ENCODE peak calls at places on chromosomes 7 and 10, in five cellular contexts. M is stomach, D is dorsolateral prefrontal cortex, T is brain microvascular endothelial cell, R is neuronal stem cell. K is an unnamed sample.

GRCh38 chr10:97612386-97612785 is 20.9 kb downstream of the MORN4 start:
- DNase-seq in M (no peak), D (no peak), T (peak), R (no peak), K (no peak)

GRCh38 chr10:79434223-79434687 is 11.2 kb downstream of the ZCCHC24 start:
- DNase-seq in M (no peak), D (no peak), T (peak), R (no peak), K (no peak)

GRCh38 chr7:38795596-38795995 is 113.4 kb downstream of the VPS41 start:
- DNase-seq in M (no peak), D (no peak), T (no peak), R (no peak), K (no peak)

GRCh38 chr7:97013025-97013424 is 7.7 kb downstream of the DLX6 start:
- DNase-seq in M (no peak), D (no peak), T (no peak), R (peak), K (no peak)

GRCh38 chr7:104271948-104272347 is 56.5 kb upstream of the LHFPL3 start:
- DNase-seq in M (no peak), D (no peak), T (no peak), R (no peak), K (no peak)

GRCh38 chr7:137774793-137775201 is 72.0 kb downstream of the DGKI start:
- DNase-seq in M (no peak), D (no peak), T (peak), R (no peak), K (no peak)

GRCh38 chr10:81026597-81026996 is 488.9 kb downstream of the SH2D4B start:
- DNase-seq in M (no peak), D (no peak), T (peak), R (no peak), K (no peak)

GRCh38 chr10:4315529-4315928 is 510.5 kb upstream of the AKR1E2 start:
- DNase-seq in M (no peak), D (no peak), T (peak), R (no peak), K (no peak)

GRCh38 chr7:93327006-93327633 is 95.0 kb downstream of the VPS50 start:
- DNase-seq in M (no peak), D (no peak), T (peak), R (no peak), K (no peak)

GRCh38 chr10:7417103-7417623 is 6.3 kb upstream of the SFMBT2 start:
- DNase-seq in M (no peak), D (no peak), T (peak), R (no peak), K (no peak)

GRCh38 chr10:79139124-79139835 is 70.5 kb downstream of the ZMIZ1 start:
- DNase-seq in M (no peak), D (no peak), T (peak), R (no peak), K (peak)

GRCh38 chr7:16644624-16644986 is 949 bp downstream of the ANKMY2 start:
- DNase-seq in M (peak), D (peak), T (peak), R (no peak), K (peak)

GRCh38 chr7:4759211-4759610 is 16.2 kb upstream of the AP5Z1 start:
- DNase-seq in M (no peak), D (no peak), T (no peak), R (no peak), K (no peak)

GRCh38 chr7:93566876-93567275 is 7.6 kb downstream of the CALCR start:
- DNase-seq in M (no peak), D (no peak), T (no peak), R (no peak), K (no peak)

GRCh38 chr10:49083256-49083655 is 32.1 kb downstream of the VSTM4 start:
- DNase-seq in M (no peak), D (no peak), T (no peak), R (no peak), K (no peak)

GRCh38 chr10:17416442-17417211 is 37.8 kb downstream of the ST8SIA6 start:
- DNase-seq in M (no peak), D (no peak), T (no peak), R (no peak), K (no peak)

GRCh38 chr10:70093335-70093944 is 39.2 kb downstream of the AIFM2 start:
- DNase-seq in M (no peak), D (no peak), T (no peak), R (no peak), K (no peak)

GRCh38 chr7:105691029-105691691 is 109.9 kb upstream of the EFCAB10 start:
- DNase-seq in M (no peak), D (no peak), T (peak), R (no peak), K (no peak)

GRCh38 chr7:150377116-150377979 is 1.8 kb upstream of the ZNF775 start:
- DNase-seq in M (no peak), D (no peak), T (no peak), R (no peak), K (no peak)

GRCh38 chr7:34104120-34104519 is 198.8 kb downstream of the BMPER start:
- DNase-seq in M (no peak), D (no peak), T (no peak), R (no peak), K (no peak)

GRCh38 chr10:94358480-94358879 is 4.3 kb downstream of the NOC3L start:
- DNase-seq in M (no peak), D (no peak), T (peak), R (no peak), K (no peak)

GRCh38 chr7:43750016-43750887 is 8.2 kb upstream of the BLVRA start:
- DNase-seq in M (no peak), D (no peak), T (no peak), R (no peak), K (no peak)

GRCh38 chr10:10872035-10872673 is 145.5 kb upstream of the CELF2 start:
- DNase-seq in M (no peak), D (no peak), T (peak), R (no peak), K (no peak)

GRCh38 chr7:36661135-36661840 is 63.0 kb downstream of the AOAH start:
- DNase-seq in M (no peak), D (no peak), T (no peak), R (no peak), K (no peak)

GRCh38 chr7:26151650-26151952 is 397 bp upstream of the NFE2L3 start:
- DNase-seq in M (no peak), D (no peak), T (no peak), R (no peak), K (no peak)

GRCh38 chr7:99386584-99387238 is 12.2 kb downstream of the ARPC1B start:
- DNase-seq in M (no peak), D (no peak), T (no peak), R (no peak), K (no peak)

GRCh38 chr10:24437302-24437701 is 228.4 kb downstream of the KIAA1217 start:
- DNase-seq in M (no peak), D (no peak), T (no peak), R (no peak), K (no peak)

GRCh38 chr10:35025916-35026315 is 64.2 kb downstream of the CUL2 start:
- DNase-seq in M (no peak), D (no peak), T (no peak), R (no peak), K (no peak)

GRCh38 chr10:33273295-33274002 is 61.0 kb downstream of the NRP1 start:
- DNase-seq in M (peak), D (peak), T (peak), R (peak), K (peak)
- H3K27ac ChIP-seq in M (peak), D (peak), T (peak), R (peak), K (peak)

GRCh38 chr7:102436123-102436522 is 2.7 kb downstream of the ORAI2 start:
- DNase-seq in M (no peak), D (no peak), T (no peak), R (no peak), K (no peak)
- H3K27ac ChIP-seq in M (no peak), D (no peak), T (no peak), R (no peak), K (no peak)

DNA sequence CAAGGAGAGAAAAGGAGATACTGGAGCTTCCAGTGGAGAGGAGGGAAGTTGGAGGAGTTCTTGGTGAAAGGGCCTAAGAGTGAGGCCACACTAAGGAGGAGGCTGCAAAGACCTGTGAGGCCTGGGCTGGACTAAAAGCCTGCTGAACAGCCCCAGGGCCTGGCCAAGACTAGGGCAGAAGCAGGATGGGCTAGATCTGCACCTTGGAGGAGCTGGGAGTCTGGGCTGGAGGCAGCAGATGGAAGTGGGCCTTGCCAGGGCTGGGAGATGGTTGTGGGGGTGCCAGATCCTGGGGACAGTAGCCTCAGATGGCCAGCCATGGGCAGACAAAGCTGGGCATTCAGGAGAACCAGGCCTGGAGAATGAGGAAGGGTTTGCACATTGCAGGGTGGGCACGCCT is 6.5 kb upstream of the PURB start:
- DNase-seq in M (no peak), D (no peak), T (no peak), R (no peak), K (no peak)
- H3K27ac ChIP-seq in M (no peak), D (peak), T (no peak), R (no peak), K (no peak)

GRCh38 chr7:67724435-67724834 is 727.8 kb downstream of the TYW1 start:
- DNase-seq in M (no peak), D (no peak), T (no peak), R (no peak), K (no peak)
- H3K27ac ChIP-seq in M (no peak), D (no peak), T (no peak), R (no peak), K (no peak)

GRCh38 chr7:27871086-27871485 is 131.1 kb downstream of the TAX1BP1 start:
- DNase-seq in M (no peak), D (no peak), T (no peak), R (no peak), K (no peak)

GRCh38 chr7:27872281-27873005 is 132.5 kb downstream of the TAX1BP1 start:
- DNase-seq in M (no peak), D (no peak), T (no peak), R (no peak), K (no peak)

GRCh38 chr7:27869060-27869459 is 129.1 kb downstream of the TAX1BP1 start:
- DNase-seq in M (no peak), D (no peak), T (no peak), R (no peak), K (no peak)

GRCh38 chr7:27873006-27873295 is 133.0 kb downstream of the TAX1BP1 start:
- DNase-seq in M (no peak), D (no peak), T (no peak), R (no peak), K (no peak)

DNA sequence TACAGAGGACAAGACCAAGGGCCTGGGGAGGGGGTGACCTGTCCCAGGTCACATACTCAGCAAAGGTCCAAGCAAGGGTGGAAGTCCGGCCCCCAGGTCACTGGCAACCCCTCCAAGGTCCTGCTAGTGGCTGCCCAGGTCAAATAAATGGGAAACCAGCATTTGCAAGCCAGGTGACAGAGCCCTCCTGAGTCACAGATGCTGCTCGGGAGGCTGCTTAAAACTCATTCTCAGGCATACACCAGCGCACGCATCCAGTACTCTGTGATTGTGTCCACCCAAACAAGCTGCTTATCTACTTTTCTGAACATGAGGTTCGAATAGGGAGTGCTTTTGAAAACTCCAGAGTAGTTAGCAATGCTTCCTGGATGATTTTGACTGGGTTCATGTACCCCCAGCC is 130.6 kb downstream of the TAX1BP1 start:
- DNase-seq in M (no peak), D (no peak), T (no peak), R (no peak), K (no peak)
- H3K27ac ChIP-seq in M (no peak), D (no peak), T (no peak), R (no peak), K (no peak)

GRCh38 chr10:88315746-88316145 is 267.4 kb downstream of the RNLS start:
- DNase-seq in M (no peak), D (no peak), T (no peak), R (no peak), K (no peak)

GRCh38 chr10:88319960-88320517 is 263.1 kb downstream of the RNLS start:
- DNase-seq in M (no peak), D (no peak), T (no peak), R (no peak), K (no peak)

GRCh38 chr10:88316292-88316861 is 266.7 kb downstream of the RNLS start:
- DNase-seq in M (no peak), D (no peak), T (no peak), R (no peak), K (no peak)

GRCh38 chr10:88317099-88317498 is 266.0 kb downstream of the RNLS start:
- DNase-seq in M (no peak), D (no peak), T (no peak), R (no peak), K (no peak)

DNA sequence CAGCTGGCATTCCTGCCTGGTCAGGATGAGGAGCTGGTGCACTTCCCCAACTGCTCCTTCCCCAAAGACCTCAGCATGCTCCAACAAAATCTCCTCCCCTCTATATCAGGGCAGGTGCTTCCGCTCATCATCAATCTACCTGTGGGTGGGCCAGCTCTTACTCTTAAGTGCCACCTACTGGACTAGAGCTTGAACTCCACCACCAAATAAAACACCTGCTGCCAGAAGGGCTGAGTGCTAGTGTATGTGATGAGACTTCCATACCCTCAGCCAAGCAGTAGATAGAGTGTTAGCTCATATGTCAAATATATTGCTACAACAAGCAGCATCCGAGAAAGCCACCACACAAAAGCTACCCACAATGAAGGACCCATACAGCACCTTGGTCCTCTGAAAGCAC is 264.3 kb downstream of the RNLS start:
- DNase-seq in M (no peak), D (no peak), T (no peak), R (no peak), K (no peak)
- H3K27ac ChIP-seq in M (no peak), D (no peak), T (no peak), R (no peak), K (no peak)